ENCODE peak calls at places on chromosome 22, in seven cellular contexts. G, C, P, X, R, J and M are unnamed samples.

GRCh38 chr22:24155597-24156145 is 25.6 kb upstream of the SUSD2 start:
- DNase-seq in G (peak), C (peak), P (peak), X (no peak), R (peak), J (peak), M (no peak)

GRCh38 chr22:30181459-30182353 is 64.9 kb downstream of the LIF start:
- DNase-seq in G (no peak), C (no peak), P (no peak), X (no peak), R (no peak), J (no peak), M (no peak)

GRCh38 chr22:48528221-48528915 is 1299.3 kb downstream of the BRD1 start:
- DNase-seq in G (no peak), C (no peak), P (no peak), X (no peak), R (no peak), J (no peak), M (no peak)

GRCh38 chr22:49657275-49657973 is 170.2 kb downstream of the BRD1 start:
- DNase-seq in G (peak), C (peak), P (no peak), X (no peak), R (peak), J (peak), M (no peak)

GRCh38 chr22:42967933-42968332 is 47.0 kb downstream of the PACSIN2 start:
- DNase-seq in G (peak), C (no peak), P (no peak), X (no peak), R (peak), J (peak), M (no peak)

GRCh38 chr22:39705386-39705785 is 134.8 kb downstream of the CACNA1I start:
- DNase-seq in G (no peak), C (no peak), P (no peak), X (no peak), R (no peak), J (no peak), M (no peak)

GRCh38 chr22:41508770-41509170 is 35.5 kb downstream of the POLR3H start:
- DNase-seq in G (no peak), C (no peak), P (no peak), X (no peak), R (no peak), J (peak), M (no peak)

GRCh38 chr22:50303848-50304527 is 3.5 kb downstream of the PLXNB2 start:
- DNase-seq in G (peak), C (peak), P (no peak), X (no peak), R (peak), J (no peak), M (no peak)

GRCh38 chr22:24695958-24696511 is 78.5 kb downstream of the PIWIL3 start:
- DNase-seq in G (no peak), C (no peak), P (peak), X (peak), R (peak), J (peak), M (no peak)

GRCh38 chr22:36756031-36756430 is 19.9 kb downstream of the IFT27 start:
- DNase-seq in G (peak), C (no peak), P (no peak), X (no peak), R (no peak), J (no peak), M (no peak)

GRCh38 chr22:50315289-50316113 is 8.1 kb upstream of the PLXNB2 start:
- DNase-seq in G (no peak), C (no peak), P (no peak), X (no peak), R (no peak), J (no peak), M (no peak)

GRCh38 chr22:24051028-24051427 is 39.9 kb downstream of the CABIN1 start:
- DNase-seq in G (no peak), C (no peak), P (no peak), X (no peak), R (no peak), J (no peak), M (no peak)

GRCh38 chr22:41021655-41022454 is 70.5 kb upstream of the EP300 start:
- DNase-seq in G (peak), C (peak), P (peak), X (no peak), R (peak), J (peak), M (no peak)

GRCh38 chr22:49100764-49101163 is 726.9 kb downstream of the BRD1 start:
- DNase-seq in G (no peak), C (no peak), P (no peak), X (no peak), R (no peak), J (no peak), M (no peak)

GRCh38 chr22:48758905-48759875 is 1068.5 kb downstream of the BRD1 start:
- DNase-seq in G (no peak), C (no peak), P (no peak), X (no peak), R (peak), J (no peak), M (no peak)

GRCh38 chr22:41915035-41915782 is at the start of gene SHISA8:
- DNase-seq in G (no peak), C (no peak), P (peak), X (no peak), R (no peak), J (peak), M (no peak)

GRCh38 chr22:23400286-23400981 is 179.7 kb downstream of the IGLL1 start:
- DNase-seq in G (no peak), C (no peak), P (no peak), X (no peak), R (no peak), J (no peak), M (no peak)

GRCh38 chr22:50084570-50084969 is 656 bp downstream of the MLC1 start:
- DNase-seq in G (no peak), C (no peak), P (no peak), X (no peak), R (no peak), J (no peak), M (no peak)

GRCh38 chr22:36055376-36056310 is 27.0 kb upstream of the RBFOX2 start:
- DNase-seq in G (no peak), C (no peak), P (no peak), X (no peak), R (no peak), J (peak), M (no peak)

GRCh38 chr22:36422287-36423014 is 34.7 kb upstream of the MYH9 start:
- DNase-seq in G (no peak), C (no peak), P (no peak), X (no peak), R (no peak), J (no peak), M (no peak)

GRCh38 chr22:30286331-30286730 is 3.0 kb downstream of the CASTOR1 start:
- DNase-seq in G (no peak), C (no peak), P (no peak), X (no peak), R (no peak), J (no peak), M (no peak)

GRCh38 chr22:49148895-49149418 is 678.7 kb downstream of the BRD1 start:
- DNase-seq in G (peak), C (no peak), P (no peak), X (no peak), R (no peak), J (no peak), M (no peak)

GRCh38 chr22:49049691-49050090 is 778.0 kb downstream of the BRD1 start:
- DNase-seq in G (no peak), C (no peak), P (no peak), X (no peak), R (no peak), J (no peak), M (no peak)

GRCh38 chr22:33000342-33001280 is 57.6 kb downstream of the SYN3 start:
- DNase-seq in G (peak), C (peak), P (peak), X (no peak), R (no peak), J (peak), M (no peak)

GRCh38 chr22:21641417-21641794 is 696 bp upstream of the SDF2L1 start:
- DNase-seq in G (no peak), C (no peak), P (peak), X (no peak), R (peak), J (no peak), M (no peak)

GRCh38 chr22:32596471-32596870 is 121.9 kb downstream of the FBXO7 start:
- DNase-seq in G (no peak), C (no peak), P (no peak), X (no peak), R (no peak), J (no peak), M (no peak)

GRCh38 chr22:49564666-49565515 is 262.8 kb downstream of the BRD1 start:
- DNase-seq in G (no peak), C (no peak), P (no peak), X (no peak), R (no peak), J (no peak), M (no peak)

GRCh38 chr22:30439226-30439625 is 13.7 kb downstream of the MTFP1 start:
- DNase-seq in G (no peak), C (no peak), P (no peak), X (no peak), R (no peak), J (no peak), M (no peak)

GRCh38 chr22:49588739-49589138 is 238.9 kb downstream of the BRD1 start:
- DNase-seq in G (peak), C (no peak), P (no peak), X (no peak), R (no peak), J (no peak), M (no peak)

GRCh38 chr22:49855491-49855911 is 1.9 kb downstream of the ZBED4 start:
- DNase-seq in G (no peak), C (no peak), P (peak), X (no peak), R (no peak), J (no peak), M (no peak)

GRCh38 chr22:44211946-44212930 is 31.5 kb downstream of the PARVG start:
- DNase-seq in G (peak), C (no peak), P (no peak), X (no peak), R (no peak), J (no peak), M (no peak)

GRCh38 chr22:44845796-44846720 is 93.7 kb downstream of the ARHGAP8 start:
- DNase-seq in G (no peak), C (no peak), P (no peak), X (no peak), R (no peak), J (no peak), M (no peak)

GRCh38 chr22:36355362-36355761 is 32.4 kb downstream of the MYH9 start:
- DNase-seq in G (no peak), C (no peak), P (no peak), X (no peak), R (no peak), J (no peak), M (no peak)

GRCh38 chr22:37198290-37199102 is 10.4 kb upstream of the C1QTNF6 start:
- DNase-seq in G (peak), C (peak), P (peak), X (no peak), R (peak), J (peak), M (no peak)

GRCh38 chr22:27782065-27782464 is 19.5 kb downstream of the MN1 start:
- DNase-seq in G (no peak), C (no peak), P (no peak), X (no peak), R (no peak), J (peak), M (no peak)

GRCh38 chr22:41690476-41690875 is 1.8 kb upstream of the SNU13 start:
- DNase-seq in G (no peak), C (no peak), P (no peak), X (no peak), R (no peak), J (no peak), M (no peak)

GRCh38 chr22:38462960-38463784 is 4.7 kb upstream of the KDELR3 start:
- DNase-seq in G (no peak), C (no peak), P (no peak), X (no peak), R (no peak), J (peak), M (no peak)
- H3K4me3 ChIP-seq in G (no peak), C (no peak), P (no peak), X (no peak), R (no peak), J (peak), M (no peak)

DNA sequence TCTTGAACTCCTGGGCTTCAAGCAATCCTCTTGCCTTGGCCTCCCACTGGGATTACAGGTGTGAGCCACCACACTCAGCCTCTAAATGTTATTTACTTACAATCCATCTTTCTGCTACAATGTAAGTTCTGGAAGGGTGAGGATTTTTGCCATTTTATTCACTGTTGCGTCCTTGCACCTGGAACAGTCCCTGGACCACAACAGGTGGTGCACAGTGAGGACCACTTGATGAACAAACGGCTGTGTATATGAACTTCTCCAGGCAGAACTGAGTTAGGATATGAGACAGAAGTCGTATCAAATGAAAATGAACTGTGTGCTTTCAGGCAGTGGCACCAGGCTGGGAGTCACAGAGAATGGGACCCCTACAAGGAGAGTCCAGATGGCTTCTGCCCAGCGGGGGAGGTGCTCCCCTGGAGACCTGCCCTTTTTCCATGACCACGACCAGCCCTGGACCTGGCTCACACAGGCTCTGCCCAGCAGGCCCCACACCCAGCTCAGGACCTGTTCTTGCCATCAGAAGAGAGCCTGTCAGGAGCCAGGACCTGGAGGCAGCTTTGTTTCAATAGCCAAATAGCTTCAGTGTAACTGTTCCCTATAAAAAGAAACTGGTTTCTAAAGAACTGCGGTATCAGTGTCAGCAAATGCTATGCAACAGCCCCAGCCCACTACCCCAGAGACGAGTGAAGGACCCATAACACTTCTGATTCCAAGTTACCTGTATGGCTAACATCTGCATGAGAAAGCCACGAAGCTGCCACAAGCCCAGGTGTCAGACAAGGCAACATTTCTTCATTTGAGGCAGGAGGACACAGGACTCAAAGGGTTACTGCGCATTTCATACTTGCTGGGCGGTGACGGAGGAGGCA is 104.9 kb downstream of the MICAL3 start:
- DNase-seq in G (no peak), C (peak), P (no peak), X (no peak), R (no peak), J (peak), M (no peak)
- H3K4me3 ChIP-seq in G (no peak), C (peak), P (no peak), X (no peak), R (no peak), J (peak), M (no peak)

DNA sequence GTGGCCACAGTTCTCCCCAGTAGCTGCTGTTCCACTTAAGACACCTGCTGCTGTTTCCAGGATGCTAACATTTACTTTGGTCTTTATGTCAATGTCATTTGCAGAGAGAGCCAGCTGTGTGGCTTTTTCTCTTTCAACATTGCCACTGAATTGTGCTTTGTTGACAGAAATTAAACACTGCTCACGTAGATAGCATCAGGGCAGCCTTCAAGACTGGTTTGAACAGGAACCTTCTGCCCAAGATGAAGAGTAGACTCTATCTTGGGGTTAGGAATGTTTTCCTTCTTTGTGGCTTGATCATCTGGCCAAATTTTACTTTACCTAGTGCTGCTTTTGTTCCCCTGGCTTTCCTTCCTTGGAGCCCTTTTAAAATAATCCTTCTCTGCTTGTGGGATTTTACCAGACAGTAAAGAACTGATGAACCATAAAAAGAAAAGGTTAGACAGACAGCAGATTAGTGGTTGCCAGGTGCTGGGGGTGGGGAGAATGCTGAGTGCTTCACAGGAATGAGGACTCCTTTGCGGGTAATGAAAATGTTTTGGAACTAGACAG is 22.6 kb upstream of the XBP1 start:
- DNase-seq in G (no peak), C (peak), P (no peak), X (no peak), R (no peak), J (no peak), M (no peak)
- H3K4me3 ChIP-seq in G (no peak), C (no peak), P (no peak), X (no peak), R (no peak), J (no peak), M (no peak)

GRCh38 chr22:19679476-19680099 is 34.7 kb upstream of the SEPTIN5 start:
- DNase-seq in G (no peak), C (no peak), P (no peak), X (no peak), R (peak), J (peak), M (no peak)
- H3K4me3 ChIP-seq in G (no peak), C (no peak), P (no peak), X (no peak), R (no peak), J (no peak), M (no peak)

GRCh38 chr22:26658671-26659478 is 1.5 kb downstream of the MIAT start:
- DNase-seq in G (peak), C (peak), P (peak), X (peak), R (peak), J (no peak), M (peak)

GRCh38 chr22:26663374-26663923 is 6.1 kb downstream of the MIAT start:
- DNase-seq in G (no peak), C (no peak), P (no peak), X (no peak), R (no peak), J (no peak), M (no peak)

GRCh38 chr22:26662160-26662559 is 4.8 kb downstream of the MIAT start:
- DNase-seq in G (no peak), C (no peak), P (no peak), X (no peak), R (no peak), J (no peak), M (no peak)

GRCh38 chr22:26658161-26658560 is 773 bp downstream of the MIAT start:
- DNase-seq in G (no peak), C (no peak), P (no peak), X (no peak), R (no peak), J (no peak), M (no peak)

DNA sequence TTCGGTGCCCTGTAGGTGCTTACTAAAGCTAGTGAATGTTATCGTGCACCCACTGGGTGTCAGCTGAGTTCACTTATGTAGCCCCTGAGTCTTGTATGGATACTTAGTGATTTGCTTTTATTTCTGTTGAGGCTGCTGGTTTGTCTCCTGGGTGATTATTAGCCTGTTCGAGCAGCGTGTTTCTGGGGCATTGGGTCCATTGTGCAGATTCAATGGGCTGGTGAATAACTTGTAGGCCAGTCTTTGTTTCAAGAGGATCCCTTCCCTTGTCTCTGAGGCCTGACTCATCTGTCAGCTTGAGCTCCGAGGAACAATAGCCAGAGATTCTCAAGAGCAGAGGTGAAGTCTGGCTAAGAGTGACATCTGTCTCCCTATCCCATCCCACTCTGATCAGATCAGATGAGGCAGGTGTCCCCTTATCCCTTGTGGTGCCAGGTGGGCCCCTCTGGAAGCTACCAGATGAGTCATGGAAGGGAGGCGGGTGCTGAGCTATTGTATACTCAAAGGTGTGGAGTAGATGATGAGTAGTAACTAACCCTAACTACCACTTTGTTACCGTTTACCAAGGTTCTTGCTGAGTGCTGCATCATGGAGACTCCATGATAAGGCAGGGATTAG is 3.7 kb downstream of the MIAT start:
- DNase-seq in G (no peak), C (no peak), P (no peak), X (no peak), R (no peak), J (no peak), M (no peak)
- H3K4me3 ChIP-seq in G (no peak), C (no peak), P (no peak), X (no peak), R (no peak), J (no peak), M (no peak)